ENCODE peak calls at places on chromosomes 5 and 9, in four cellular contexts. R, K, Q and C are unnamed samples. For H3K4me1, the result is how much of the 10 kb centered on the place peaks cover.

GRCh38 chr9:136002886-136003285 is 41.7 kb upstream of the UBAC1 start:
- DNase-seq in Q (no peak), R (no peak), K (no peak), C (no peak)

GRCh38 chr5:57175586-57175985 is 1.7 kb downstream of the GPBP1 start:
- DNase-seq in K (no peak), R (no peak), Q (no peak), C (peak)

GRCh38 chr5:176415240-176416122 is 858 bp downstream of the CLTB start:
- DNase-seq in R (no peak), K (no peak), Q (no peak), C (peak)

GRCh38 chr5:147887026-147887627 is 8.6 kb downstream of the SCGB3A2 start:
- DNase-seq in Q (no peak), R (no peak), K (peak), C (peak)

GRCh38 chr5:3099954-3100353 is 348.5 kb upstream of the IRX2 start:
- DNase-seq in K (no peak), Q (no peak), R (no peak), C (no peak)

GRCh38 chr9:37342895-37343294 is 79.6 kb upstream of the GRHPR start:
- DNase-seq in K (no peak), Q (no peak), R (no peak), C (no peak)

GRCh38 chr9:115264333-115264732 is 146.4 kb upstream of the TNC start:
- DNase-seq in R (no peak), Q (no peak), K (no peak), C (no peak)

GRCh38 chr5:138037271-138037670 is 4.4 kb upstream of the FAM13B start:
- DNase-seq in Q (no peak), K (no peak), R (no peak), C (no peak)

GRCh38 chr5:173202266-173202875 is 32.6 kb downstream of the NKX2-5 start:
- DNase-seq in K (no peak), R (no peak), Q (no peak), C (no peak)

GRCh38 chr9:112831281-112831851 is 59.3 kb downstream of the SLC46A2 start:
- DNase-seq in Q (no peak), K (no peak), R (no peak), C (no peak)

DNA sequence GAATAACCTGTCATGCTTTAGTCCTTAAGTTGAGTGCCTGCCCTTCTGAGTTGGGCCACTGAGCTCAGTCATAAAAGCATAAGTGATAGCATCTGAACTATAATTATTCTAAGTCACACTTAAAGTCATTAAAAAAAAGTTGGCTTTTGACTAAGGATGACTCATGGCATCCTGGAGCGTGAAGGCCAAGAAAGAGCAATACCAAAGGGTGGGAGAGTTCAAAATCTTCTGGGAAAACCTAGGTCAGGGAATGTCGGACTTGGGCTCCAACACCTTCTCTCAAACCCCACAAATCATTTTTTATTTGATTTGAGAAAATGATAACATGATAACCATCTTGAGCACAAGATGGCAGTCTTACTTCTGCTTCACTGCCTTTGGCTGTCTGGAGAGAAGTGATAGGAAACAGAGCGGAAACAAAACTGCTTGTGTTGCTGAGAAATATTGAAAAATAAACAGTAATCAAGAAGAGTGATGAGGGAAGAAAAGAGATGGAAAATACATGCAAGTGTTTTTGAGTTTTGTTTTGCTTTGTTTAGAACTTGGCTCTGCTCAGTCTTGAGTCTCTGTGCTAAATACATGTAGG is 16.9 kb upstream of the NTRK2 start:
- DNase-seq in R (no peak), Q (no peak), K (no peak), C (no peak)
- TF ChIP-seq JUNB in R (no peak), Q (no peak), K (no peak), C (no peak)

DNA sequence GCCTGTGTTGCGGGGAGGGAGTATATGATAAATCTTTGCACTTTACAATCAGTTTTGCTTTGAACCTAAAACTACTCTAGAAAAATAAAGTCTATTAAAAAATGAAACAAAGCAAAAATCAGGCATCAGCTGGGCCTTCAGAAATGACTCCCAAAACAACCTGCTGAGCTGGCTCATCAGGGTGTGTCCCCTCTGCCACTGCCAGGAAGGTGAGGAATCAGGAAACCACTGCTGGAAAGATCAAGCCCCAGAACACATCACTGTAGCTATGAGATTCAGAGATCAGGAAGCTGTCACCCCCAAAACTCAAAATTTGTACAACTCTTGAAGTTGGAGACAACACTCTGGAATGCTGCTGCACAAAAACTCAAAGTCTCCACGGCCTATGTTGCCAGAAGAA is 40.5 kb upstream of the TBCA start:
- DNase-seq in K (no peak), Q (no peak), R (no peak), C (no peak)
- H2AFZ ChIP-seq in K (no peak), Q (no peak), R (no peak), C (no peak)

GRCh38 chr9:124266139-124266825 is 8.5 kb downstream of the NEK6 start:
- DNase-seq in R (no peak), K (no peak), Q (no peak), C (no peak)
- H3K4me1 ChIP-seq in R (under half), K (half or more), Q (under half), C (under half)

DNA sequence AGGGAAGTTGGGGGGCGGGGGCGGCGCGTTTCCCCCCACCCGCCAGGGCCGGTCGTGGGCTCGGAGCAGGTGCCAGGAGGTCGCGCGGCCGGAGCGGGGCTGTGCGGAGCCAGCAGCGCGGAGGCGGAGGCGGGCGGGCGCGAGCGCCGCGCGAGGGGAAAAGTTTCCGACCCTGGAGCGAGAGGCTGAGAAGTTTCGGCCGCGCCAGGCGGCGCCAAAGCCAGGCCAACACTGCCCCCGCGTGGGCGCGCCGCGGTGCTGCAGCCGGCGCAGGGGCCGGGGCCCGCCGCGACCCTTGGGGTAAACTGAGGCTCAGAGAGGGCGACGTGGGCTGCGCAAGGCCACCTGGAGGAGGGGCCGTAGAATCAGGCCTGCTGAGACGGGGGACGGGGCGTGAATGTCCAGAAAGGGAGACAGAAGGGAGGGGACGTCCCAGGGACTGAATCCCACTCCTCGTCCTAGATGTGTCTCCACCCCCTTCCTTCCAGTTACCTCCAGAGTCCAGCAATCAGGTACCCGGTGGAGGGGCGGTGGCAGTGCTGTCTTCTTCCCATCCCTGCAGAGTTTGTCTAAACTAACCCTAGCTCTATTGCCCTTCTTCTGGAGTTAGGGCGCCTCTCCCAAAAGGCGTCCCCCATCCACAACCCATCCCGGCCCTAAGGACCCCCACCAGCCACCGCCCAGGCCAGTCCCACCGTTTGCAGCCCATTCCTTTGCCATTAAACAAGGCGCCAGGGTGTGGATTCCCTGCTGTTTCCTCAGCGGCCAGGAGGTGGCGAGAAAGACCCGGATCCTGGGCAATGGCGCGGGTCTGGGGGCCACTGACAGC is 10.2 kb downstream of the C9orf50 start:
- DNase-seq in R (peak), Q (no peak), K (peak), C (peak)
- TF ChIP-seq JUNB in R (no peak), Q (no peak), K (no peak), C (no peak)